ENCODE peak calls at places on chromosomes 5 and 9, in ten cellular contexts. K is prostate gland, O is right lobe of liver, M is stomach, L is adrenal gland, A is IMR-90, T is body of pancreas, S is H1, H is endothelial cell of umbilical vein, V is H54. Z is an unnamed sample.

GRCh38 chr5:175814676-175815075 is 56.7 kb upstream of the CPLX2 start:
- DNase-seq in K (no peak), O (no peak), M (no peak), L (peak; percentile 88), A (peak; percentile 73), T (peak; percentile 18), S (no peak), H (no peak), V (peak; percentile 84), Z (no peak)

GRCh38 chr9:114638441-114638840 is 19.2 kb downstream of the TEX53 start:
- DNase-seq in K (no peak), O (no peak), M (no peak), L (no peak), A (no peak), T (no peak), S (no peak), H (no peak), V (no peak), Z (no peak)

GRCh38 chr9:2181794-2182193 is 166.6 kb downstream of the SMARCA2 start:
- DNase-seq in K (no peak), O (no peak), M (peak; percentile 32), L (peak; percentile 65), A (peak; percentile 7), T (peak; percentile 22), S (no peak), H (peak; percentile 36), V (peak; percentile 16), Z (no peak)

GRCh38 chr5:1033606-1034420 is 25.2 kb downstream of the NKD2 start:
- DNase-seq in K (no peak), O (no peak), M (no peak), L (no peak), A (no peak), T (no peak), S (no peak), H (no peak), V (no peak), Z (peak; percentile 39)

GRCh38 chr9:123696476-123696875 is 233.4 kb downstream of the DENND1A start:
- DNase-seq in K (no peak), O (no peak), M (no peak), L (no peak), A (peak; percentile 32), T (no peak), S (no peak), H (no peak), V (no peak), Z (no peak)

GRCh38 chr5:173954671-173955605 is 34.0 kb upstream of the C5orf47 start:
- DNase-seq in K (no peak), O (no peak), M (no peak), L (peak; percentile 60), A (peak; percentile 95), T (peak; percentile 70), S (no peak), H (no peak), V (no peak), Z (peak; percentile 74)

GRCh38 chr5:67414712-67415111 is 218.1 kb upstream of the CD180 start:
- DNase-seq in K (no peak), O (no peak), M (no peak), L (no peak), A (peak; percentile 13), T (no peak), S (peak; percentile 19), H (no peak), V (no peak), Z (no peak)

GRCh38 chr5:83721878-83722779 is 1.5 kb upstream of the HAPLN1 start:
- DNase-seq in K (peak; percentile 27), O (peak; percentile 61), M (peak; percentile 49), L (peak; percentile 74), A (peak; percentile 63), T (peak; percentile 19), S (peak; percentile 53), H (peak; percentile 71), V (peak; percentile 80), Z (peak; percentile 76)

DNA sequence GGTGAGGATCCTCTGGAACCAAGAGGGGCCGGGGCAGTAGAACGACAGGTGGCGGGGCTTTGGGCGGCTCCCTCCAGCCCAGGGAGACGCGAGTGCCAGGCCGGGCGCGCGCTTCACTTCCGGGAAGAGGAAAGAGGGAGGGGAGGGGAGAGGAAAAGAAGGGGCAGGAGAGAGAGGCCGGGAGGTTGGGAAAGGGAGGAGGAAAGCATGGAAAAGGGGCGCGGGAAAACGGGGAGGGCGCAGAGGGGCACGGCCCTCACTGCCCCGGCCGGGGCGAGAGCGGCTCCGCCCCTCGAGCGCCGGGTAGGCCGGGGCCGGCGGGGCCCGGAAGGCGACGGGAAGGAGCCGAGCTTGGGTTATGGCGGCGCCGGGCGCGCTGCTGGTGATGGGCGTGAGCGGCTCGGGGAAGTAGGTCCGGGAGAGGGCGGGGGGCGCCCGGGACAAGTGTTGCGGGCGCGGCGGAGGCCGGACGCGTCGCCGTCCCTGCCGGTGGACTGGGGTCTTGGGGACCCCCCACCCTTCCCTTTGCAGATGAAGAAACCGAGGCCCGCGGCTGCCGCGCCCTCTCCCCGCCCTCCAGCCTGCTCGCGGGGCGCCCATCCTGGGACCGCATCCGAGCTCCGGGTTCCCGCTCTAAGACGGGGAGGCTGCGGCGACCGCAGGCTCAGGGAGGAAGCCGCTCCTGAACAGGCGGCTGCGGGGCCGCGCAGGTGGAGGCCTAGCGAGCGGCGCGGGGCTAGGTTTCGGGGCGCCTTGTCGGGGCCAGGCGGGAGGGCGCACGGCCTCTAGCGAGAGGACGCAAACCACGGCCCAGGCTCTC is at the start of gene IDNK:
- DNase-seq in K (peak; percentile 35), O (peak; percentile 77), M (peak; percentile 66), L (peak; percentile 72), A (peak; percentile 24), T (peak; percentile 60), S (no peak), H (peak; percentile 53), V (peak; percentile 80), Z (peak; percentile 78)
- TF ChIP-seq POLR2A in K (peak; percentile 10), O (peak; percentile 74), M (no peak), L (peak; percentile 33), A (peak; percentile 28), T (peak; percentile 44), S (no peak), H (peak; percentile 26), V (peak; percentile 36), Z (no peak)

DNA sequence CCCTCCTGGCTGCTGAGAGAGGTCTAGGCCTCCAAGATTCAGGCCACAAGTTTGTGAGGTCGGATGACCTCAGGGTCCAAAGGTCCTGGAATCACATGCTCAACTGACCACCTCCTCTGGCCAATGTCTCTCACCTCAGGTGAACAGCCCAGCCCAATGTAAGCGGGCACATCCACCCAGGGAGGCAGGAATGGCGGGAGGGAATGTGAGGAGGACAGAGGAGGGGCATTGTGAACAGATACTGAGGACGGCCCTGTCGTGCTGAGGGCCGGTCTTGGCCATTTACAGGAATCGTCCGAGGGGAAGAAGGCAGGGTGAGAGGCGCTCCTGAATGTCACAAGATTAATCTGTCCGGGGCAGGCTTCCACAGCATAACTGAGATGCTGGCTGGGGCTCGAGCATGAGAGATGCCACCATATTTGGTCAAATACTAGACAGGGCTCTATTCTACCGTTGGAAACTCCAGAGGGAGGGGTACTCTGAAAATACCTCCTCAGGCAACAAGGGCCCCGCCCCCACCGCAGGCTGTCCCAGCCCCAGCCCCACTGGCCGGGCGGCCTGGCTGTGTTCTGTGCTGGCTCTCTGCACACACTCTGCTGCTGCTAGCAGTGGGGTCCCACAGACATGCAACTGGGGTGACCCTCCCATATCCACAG is 1.5 kb upstream of the IL17B start:
- DNase-seq in K (no peak), O (no peak), M (no peak), L (peak; percentile 78), A (no peak), T (no peak), S (no peak), H (no peak), V (no peak), Z (peak; percentile 91)
- TF ChIP-seq POLR2A in K (no peak), O (no peak), M (no peak), L (no peak), A (no peak), T (no peak), S (no peak), H (no peak), V (no peak), Z (no peak)

DNA sequence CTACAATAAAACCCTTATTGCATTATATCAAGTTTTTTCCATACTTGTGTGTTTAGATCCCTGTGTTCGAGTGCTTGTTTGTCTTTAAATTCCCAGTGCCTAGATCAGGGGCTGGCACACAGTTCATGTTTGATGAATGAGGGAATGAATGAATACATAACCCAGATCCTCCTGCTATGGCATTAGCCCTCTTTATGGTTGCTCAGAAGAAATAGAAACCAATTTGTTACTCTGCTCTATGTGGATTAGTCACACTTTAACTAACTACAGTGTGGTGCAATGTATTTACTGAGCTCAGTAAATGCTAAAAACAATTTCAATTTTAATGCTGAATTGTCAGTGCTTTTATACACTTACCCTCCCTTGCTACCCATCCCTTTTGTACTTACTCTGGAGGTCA is 16.4 kb upstream of the GALNT10 start:
- DNase-seq in K (no peak), O (no peak), M (no peak), L (no peak), A (no peak), T (no peak), S (no peak), H (no peak), V (no peak), Z (no peak)
- TF ChIP-seq POLR2A in K (no peak), O (no peak), M (no peak), L (no peak), A (no peak), T (no peak), S (no peak), H (no peak), V (no peak), Z (no peak)

GRCh38 chr9:128790536-128790935 is 3.5 kb downstream of the TBC1D13 start:
- DNase-seq in K (no peak), O (no peak), M (no peak), L (no peak), A (no peak), T (no peak), S (no peak), H (no peak), V (no peak), Z (no peak)

GRCh38 chr9:128785427-128785826 is 1.6 kb upstream of the TBC1D13 start:
- DNase-seq in K (no peak), O (no peak), M (no peak), L (no peak), A (no peak), T (no peak), S (no peak), H (no peak), V (no peak), Z (no peak)

GRCh38 chr9:128788445-128788844 is 1.4 kb downstream of the TBC1D13 start:
- DNase-seq in K (no peak), O (no peak), M (no peak), L (no peak), A (no peak), T (no peak), S (no peak), H (no peak), V (no peak), Z (no peak)

GRCh38 chr9:128787583-128788156 is 617 bp downstream of the TBC1D13 start:
- DNase-seq in K (peak; percentile 17), O (no peak), M (no peak), L (peak; percentile 58), A (no peak), T (peak; percentile 17), S (no peak), H (peak; percentile 25), V (peak; percentile 32), Z (no peak)

DNA sequence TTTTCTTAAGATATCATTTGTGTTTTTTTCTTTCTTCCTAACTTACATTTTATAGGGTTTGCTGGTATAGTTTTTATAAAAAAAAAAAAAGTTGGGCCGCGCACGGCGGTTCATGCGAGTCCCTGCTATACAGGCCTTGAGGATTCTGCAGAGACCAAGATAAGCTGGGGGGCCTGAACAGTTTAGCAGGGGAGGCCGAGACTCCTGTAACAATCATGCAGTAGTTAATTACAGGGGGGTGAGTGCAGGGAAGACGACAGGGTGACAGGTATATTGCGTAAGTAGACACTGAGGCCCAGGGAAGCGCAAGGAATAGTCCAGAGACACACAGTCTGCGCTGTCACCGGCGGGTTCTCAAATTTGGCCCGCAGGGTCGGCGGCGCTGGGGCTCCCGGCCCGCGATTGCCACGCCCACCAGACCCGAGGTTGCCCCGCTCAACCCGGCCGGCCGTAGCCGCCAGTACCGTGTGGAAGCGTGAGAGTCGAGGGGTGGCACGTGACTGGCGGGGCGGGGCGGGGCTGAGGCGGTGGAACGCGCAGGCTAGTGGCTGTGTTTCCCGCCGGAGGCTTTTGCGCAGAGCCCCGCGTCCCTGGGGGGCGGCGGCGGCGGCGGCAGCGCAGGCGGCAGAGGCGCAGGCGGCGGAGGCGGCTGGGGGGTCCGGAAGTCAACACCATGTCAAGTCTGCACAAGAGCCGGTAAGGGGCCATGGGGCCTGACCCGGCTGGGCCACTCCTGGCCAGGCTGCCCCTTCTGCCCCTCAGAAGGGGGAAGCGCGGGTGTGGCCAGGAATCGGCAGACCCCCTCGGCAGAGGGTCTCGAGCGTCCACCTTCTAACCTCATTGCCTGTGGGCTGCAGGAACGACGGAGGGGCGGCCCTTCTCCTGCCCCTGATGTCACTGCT is at the start of gene TBC1D13:
- DNase-seq in K (peak; percentile 85), O (peak; percentile 93), M (peak; percentile 93), L (peak; percentile 94), A (peak; percentile 70), T (peak; percentile 93), S (peak; percentile 43), H (peak; percentile 82), V (peak; percentile 95), Z (peak; percentile 95)
- TF ChIP-seq POLR2A in K (peak; percentile 39), O (peak; percentile 47), M (no peak), L (no peak), A (no peak), T (peak; percentile 46), S (no peak), H (peak; percentile 66), V (peak; percentile 80), Z (peak; percentile 31)

Z was measured in sigmoid colon.